ENCODE peak calls at places on chromosomes 7 and 10, in eight cellular contexts. Z is neural progenitor cell; X is left lung; M is cardiac muscle cell; O is CD8-positive, alpha-beta memory T cell; Y is SJCRH30; L is trophoblast cell; V is upper lobe of right lung. S is an unnamed sample.

GRCh38 chr10:101839421-101840063 is 4.1 kb downstream of the KCNIP2 start:
- DNase-seq in Y (no peak), L (peak; percentile 76), X (no peak), O (peak; percentile 50), Z (peak; percentile 82), V (peak; percentile 86), M (peak; percentile 56), S (peak; percentile 83)

GRCh38 chr10:17200035-17200884 is 1.2 kb downstream of the TRDMT1 start:
- DNase-seq in V (no peak), Y (no peak), M (no peak), L (no peak), O (no peak), X (no peak), Z (no peak), S (no peak)

GRCh38 chr7:130385600-130386066 is 5.3 kb downstream of the CPA1 start:
- DNase-seq in V (no peak), L (no peak), Z (no peak), Y (peak; percentile 59), O (no peak), M (no peak), X (no peak), S (no peak)

GRCh38 chr7:93115796-93116195 is 2.0 kb downstream of the SAMD9 start:
- DNase-seq in O (no peak), M (no peak), X (no peak), Z (no peak), Y (no peak), L (no peak), V (no peak), S (no peak)

GRCh38 chr7:81457858-81458522 is 311.9 kb downstream of the HGF start:
- DNase-seq in X (no peak), Y (peak; percentile 60), V (no peak), Z (no peak), L (peak; percentile 45), O (no peak), M (peak; percentile 52), S (no peak)

GRCh38 chr7:27187702-27188665 is 3.0 kb upstream of the HOXA11 start:
- DNase-seq in V (peak; percentile 57), O (no peak), L (no peak), M (no peak), Y (no peak), X (peak; percentile 29), Z (no peak), S (peak; percentile 52)

GRCh38 chr10:20494474-20494873 is 402.6 kb downstream of the NEBL start:
- DNase-seq in V (no peak), L (peak; percentile 52), M (no peak), O (no peak), X (no peak), Y (no peak), Z (no peak), S (no peak)

GRCh38 chr10:73910401-73910763 is 550 bp upstream of the PLAU start:
- DNase-seq in X (no peak), O (no peak), V (no peak), Z (peak; percentile 58), L (no peak), Y (peak; percentile 78), M (peak; percentile 47), S (no peak)

GRCh38 chr7:76514926-76515325 is 4.6 kb downstream of the UPK3B start:
- DNase-seq in V (no peak), X (no peak), Y (peak; percentile 42), Z (peak; percentile 1), O (no peak), M (no peak), L (no peak), S (peak; percentile 69)

GRCh38 chr7:154817224-154817896 is 185.6 kb downstream of the PAXIP1 start:
- DNase-seq in M (no peak), O (no peak), X (no peak), Y (no peak), Z (no peak), V (no peak), L (peak; percentile 5), S (no peak)

GRCh38 chr7:130226333-130226732 is 18.7 kb downstream of the SSMEM1 start:
- DNase-seq in V (no peak), O (no peak), Y (no peak), L (no peak), X (no peak), M (no peak), Z (no peak), S (no peak)

GRCh38 chr10:93259126-93259525 is 185.4 kb downstream of the CYP26A1 start:
- DNase-seq in V (no peak), Z (no peak), X (no peak), L (peak; percentile 86), Y (no peak), M (no peak), O (no peak), S (no peak)

GRCh38 chr7:2968176-2968575 is 75.5 kb downstream of the CARD11 start:
- DNase-seq in X (peak; percentile 6), M (no peak), L (no peak), V (peak; percentile 12), Z (no peak), O (no peak), Y (no peak), S (peak; percentile 15)

GRCh38 chr10:21519981-21520436 is 5.5 kb downstream of the SKIDA1 start:
- DNase-seq in O (no peak), X (no peak), Z (peak; percentile 53), M (no peak), V (no peak), L (peak; percentile 36), Y (peak; percentile 31), S (no peak)

GRCh38 chr10:104441601-104442000 is 88.0 kb downstream of the CFAP58 start:
- DNase-seq in O (no peak), L (no peak), Z (no peak), Y (no peak), M (no peak), X (no peak), V (no peak), S (no peak)

GRCh38 chr10:77505431-77506334 is 131.9 kb downstream of the KCNMA1 start:
- DNase-seq in Z (no peak), Y (no peak), V (no peak), X (no peak), M (no peak), L (peak; percentile 87), O (no peak), S (no peak)

GRCh38 chr10:133487085-133487484 is 33.3 kb downstream of the SCART1 start:
- DNase-seq in O (no peak), Y (no peak), X (no peak), L (no peak), V (no peak), Z (no peak), M (no peak), S (no peak)

DNA sequence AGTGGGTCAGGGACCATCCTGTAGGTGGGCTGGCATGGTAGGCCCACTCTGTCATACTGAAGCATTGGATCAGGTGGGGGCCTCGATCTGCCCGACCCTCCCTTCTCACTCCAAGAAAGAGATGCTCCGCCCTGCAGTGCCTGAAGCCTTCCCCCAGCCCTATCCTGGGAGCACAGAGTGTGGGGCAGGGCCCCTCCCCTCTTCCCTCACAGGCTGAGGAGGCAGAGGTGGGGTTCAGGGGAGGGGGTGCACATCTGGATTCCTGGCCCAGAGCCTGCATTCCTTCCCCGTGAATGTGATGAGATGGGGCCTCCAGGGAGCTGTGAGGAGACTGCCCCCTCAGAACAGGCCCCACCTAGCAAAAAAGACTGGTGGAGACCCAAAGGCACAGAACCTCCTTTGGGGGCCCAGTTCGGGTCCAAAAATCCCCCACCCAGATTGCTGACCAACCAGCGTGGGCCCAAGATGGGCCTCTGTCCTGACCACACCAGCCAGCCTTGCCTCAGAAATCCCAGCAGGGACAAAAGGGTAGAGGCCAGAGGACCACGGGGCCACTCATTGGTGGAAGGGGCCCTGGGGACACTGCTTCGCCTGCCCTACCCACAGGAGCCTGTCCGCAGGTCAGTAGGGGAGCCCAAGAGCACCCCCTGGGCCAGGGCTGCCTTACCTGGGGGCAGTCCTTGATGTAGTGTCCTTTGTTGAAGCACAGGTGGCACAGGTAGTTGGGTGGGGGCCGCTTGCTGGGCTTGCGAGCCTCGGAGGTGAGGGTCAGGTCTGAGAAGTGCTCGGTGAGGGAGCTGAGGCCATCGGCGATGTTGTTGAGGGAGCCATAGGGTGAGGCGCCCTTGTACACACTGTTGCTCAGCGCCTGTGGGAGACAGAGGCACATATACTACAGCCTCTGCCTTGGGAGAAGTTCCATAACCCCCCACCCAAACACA is 13.3 kb downstream of the ZCCHC24 start:
- DNase-seq in X (peak; percentile 6), M (no peak), V (peak; percentile 52), L (no peak), Y (no peak), O (no peak), Z (peak; percentile 23), S (peak; percentile 74)
- H3K4me1 ChIP-seq in X (peaks cover 13% of the 10 kb centered on the region), M (peaks cover 60% of the 10 kb centered on the region), V (peaks cover 28% of the 10 kb centered on the region), L (peaks cover 26% of the 10 kb centered on the region), Y (peaks cover 29% of the 10 kb centered on the region), O (no peaks in the 10 kb centered on the region), Z (peaks cover 22% of the 10 kb centered on the region), S (no peaks in the 10 kb centered on the region)

DNA sequence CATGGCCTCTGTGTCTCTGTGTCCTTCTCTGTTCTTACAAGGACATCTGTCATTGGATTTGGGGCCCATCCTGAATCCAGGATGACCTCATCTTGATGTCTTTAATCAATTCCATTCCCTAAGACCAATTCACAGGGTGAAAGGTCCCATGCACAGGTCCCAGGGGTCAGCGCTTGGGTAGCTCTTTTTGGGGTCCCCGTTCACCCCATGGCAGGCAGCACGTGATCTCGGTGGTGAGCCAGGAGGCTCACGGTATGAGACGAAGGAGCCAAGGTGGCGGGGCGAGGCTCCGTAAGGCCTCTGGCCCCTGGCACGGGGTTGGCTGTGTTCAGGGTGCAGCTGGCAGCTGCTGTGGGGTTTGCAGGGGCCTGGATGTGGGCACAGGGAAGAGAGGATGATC is 27.5 kb upstream of the PSMG3 start:
- DNase-seq in V (no peak), Z (no peak), O (no peak), X (no peak), M (no peak), Y (no peak), L (no peak), S (no peak)
- H3K27me3 ChIP-seq in V (peaks cover 36% of the 10 kb centered on the region), Z (no peaks in the 10 kb centered on the region), O (peaks cover 8% of the 10 kb centered on the region), X (peaks cover 66% of the 10 kb centered on the region), M (peaks cover 6% of the 10 kb centered on the region), Y (no peaks in the 10 kb centered on the region), L (no peaks in the 10 kb centered on the region), S (no peaks in the 10 kb centered on the region)

GRCh38 chr7:153030976-153031375 is 271.4 kb downstream of the ACTR3B start:
- DNase-seq in Z (no peak), M (no peak), O (no peak), V (no peak), X (no peak), L (no peak), Y (no peak), S (no peak)
- H3K4me1 ChIP-seq in Z (no peaks in the 10 kb centered on the region), M (no peaks in the 10 kb centered on the region), O (no peaks in the 10 kb centered on the region), V (no peaks in the 10 kb centered on the region), X (no peaks in the 10 kb centered on the region), L (no peaks in the 10 kb centered on the region), Y (no peaks in the 10 kb centered on the region), S (no peaks in the 10 kb centered on the region)

GRCh38 chr10:14396441-14397048 is 65.8 kb upstream of the FRMD4A start:
- DNase-seq in L (peak; percentile 11), X (no peak), Z (no peak), M (no peak), Y (peak; percentile 71), O (no peak), V (no peak), S (no peak)
- H3K27me3 ChIP-seq in L (no peaks in the 10 kb centered on the region), X (no peaks in the 10 kb centered on the region), Z (no peaks in the 10 kb centered on the region), M (no peaks in the 10 kb centered on the region), Y (no peaks in the 10 kb centered on the region), O (no peaks in the 10 kb centered on the region), V (no peaks in the 10 kb centered on the region), S (no peaks in the 10 kb centered on the region)

S was measured in aorta.